ENCODE peak calls at places on chromosomes 2 and 18, in nine cellular contexts. C is Peyer's patch, H is astrocyte, F is heart left ventricle, I is iPS DF 6.9, N is mesendoderm, O is heart right ventricle, T is cardiac muscle cell, W is A549. M is an unnamed sample.

GRCh38 chr2:203786912-203787311 is 80.5 kb downstream of the CD28 start:
- DNase-seq in H (no peak), O (no peak), F (peak; percentile 38), I (no peak), T (no peak), N (no peak), W (no peak), C (no peak), M (no peak)

GRCh38 chr2:132392211-132392610 is 24.4 kb upstream of the GPR39 start:
- DNase-seq in T (peak; percentile 31), O (no peak), H (no peak), I (peak; percentile 27), N (peak; percentile 96), C (no peak), W (no peak), F (no peak), M (no peak)

GRCh38 chr2:178330175-178331021 is 120.6 kb downstream of the PRKRA start:
- DNase-seq in W (no peak), T (no peak), O (no peak), N (no peak), F (no peak), C (no peak), I (no peak), H (no peak), M (no peak)

GRCh38 chr18:62506495-62507143 is 16.2 kb upstream of the ZCCHC2 start:
- DNase-seq in F (no peak), O (no peak), C (no peak), W (no peak), T (no peak), N (no peak), H (no peak), I (no peak), M (no peak)

GRCh38 chr2:68727698-68728375 is 6.8 kb upstream of the ARHGAP25 start:
- DNase-seq in W (no peak), T (no peak), H (peak; percentile 90), I (no peak), N (no peak), F (no peak), C (no peak), O (no peak), M (peak; percentile 18)

GRCh38 chr2:234137400-234138014 is 87.0 kb downstream of the SPP2 start:
- DNase-seq in H (peak; percentile 88), T (no peak), F (no peak), O (no peak), W (peak; percentile 53), I (no peak), N (peak; percentile 80), C (no peak), M (peak; percentile 40)

GRCh38 chr18:54193786-54194185 is 30.7 kb downstream of the MBD2 start:
- DNase-seq in T (no peak), H (no peak), O (no peak), I (no peak), N (no peak), C (no peak), W (no peak), F (no peak), M (no peak)

GRCh38 chr2:170975127-170975942 is 46.3 kb downstream of the GORASP2 start:
- DNase-seq in H (no peak), I (no peak), W (no peak), N (no peak), F (no peak), T (no peak), C (no peak), O (no peak), M (no peak)

GRCh38 chr2:128573531-128573930 is 254.9 kb upstream of the HS6ST1 start:
- DNase-seq in N (no peak), T (no peak), O (no peak), W (no peak), I (no peak), F (no peak), C (no peak), H (no peak), M (no peak)

GRCh38 chr2:65595641-65596040 is 163.2 kb upstream of the SPRED2 start:
- DNase-seq in C (no peak), O (no peak), F (no peak), W (no peak), N (no peak), I (no peak), T (no peak), H (no peak), M (no peak)

GRCh38 chr2:71071681-71072398 is 3.4 kb downstream of the NAGK start:
- DNase-seq in F (no peak), C (no peak), H (no peak), I (no peak), O (no peak), N (no peak), W (no peak), T (no peak), M (no peak)

GRCh38 chr2:199458017-199458805 is 472 bp upstream of the SATB2 start:
- DNase-seq in C (peak; percentile 77), I (no peak), H (peak; percentile 46), O (no peak), T (peak; percentile 63), F (peak; percentile 23), W (peak; percentile 71), N (peak; percentile 75), M (no peak)

DNA sequence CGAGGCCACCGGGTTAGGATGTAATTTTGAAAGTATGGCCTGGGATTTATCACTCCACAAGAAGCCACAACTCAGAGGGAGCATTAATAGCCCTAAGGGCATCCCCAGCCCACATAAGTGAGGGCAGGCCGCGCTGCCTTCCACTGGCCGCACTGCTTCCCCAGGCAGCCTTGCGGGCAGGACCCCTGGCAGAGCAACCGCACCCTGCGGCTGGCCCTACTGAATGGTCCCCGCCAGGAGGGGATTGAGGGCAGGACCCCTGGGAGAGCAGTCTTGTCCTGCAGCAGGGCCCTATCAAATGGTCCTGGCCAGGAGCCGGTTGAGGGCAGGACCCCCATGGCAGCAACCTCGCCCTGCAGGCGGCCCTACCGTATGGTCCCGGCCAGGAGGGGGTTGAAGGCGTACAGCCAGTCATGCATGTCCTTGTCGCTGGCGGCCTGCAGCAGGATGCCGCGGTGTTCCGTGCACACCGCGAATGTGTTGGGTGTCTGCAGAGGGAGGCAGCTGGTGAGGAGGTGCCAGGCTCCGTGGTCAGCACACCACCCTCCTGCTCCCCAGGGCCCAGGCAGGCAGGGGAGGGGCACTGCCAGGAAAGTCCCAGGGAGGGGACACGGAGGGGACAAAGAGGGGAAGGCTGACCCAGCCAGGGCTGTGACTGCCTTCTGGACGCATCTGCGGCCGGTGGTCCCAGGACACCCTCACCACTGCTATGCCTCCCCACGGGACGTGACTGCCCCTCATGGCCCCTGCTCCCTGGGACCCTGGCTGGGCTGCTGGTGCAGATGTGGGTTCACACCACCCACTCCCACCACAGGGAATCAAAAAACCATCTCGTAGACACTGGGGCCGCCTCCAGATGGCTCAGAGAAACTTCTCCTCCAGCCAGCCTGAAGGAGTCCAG is 26.3 kb downstream of the AQP12A start:
- DNase-seq in C (no peak), F (no peak), T (no peak), W (no peak), H (no peak), I (no peak), N (no peak), O (no peak), M (no peak)
- H3K27ac ChIP-seq in C (no peak overlapping the region), F (no peak overlapping the region), T (no peak overlapping the region), W (no peak overlapping the region), H (no peak overlapping the region), I (no peak overlapping the region), N (no peak overlapping the region), O (no peak overlapping the region), M (no peak overlapping the region)

GRCh38 chr2:237708961-237709360 is 81.6 kb downstream of the LRRFIP1 start:
- DNase-seq in O (no peak), F (no peak), T (no peak), H (no peak), I (no peak), C (no peak), N (no peak), W (no peak), M (no peak)

GRCh38 chr2:237708491-237708890 is 81.1 kb downstream of the LRRFIP1 start:
- DNase-seq in T (no peak), H (no peak), I (no peak), O (no peak), F (no peak), W (no peak), N (no peak), C (no peak), M (no peak)

GRCh38 chr2:237705225-237705524 is 77.8 kb downstream of the LRRFIP1 start:
- DNase-seq in I (no peak), O (no peak), H (peak; percentile 71), F (no peak), N (no peak), T (no peak), W (no peak), C (no peak), M (peak; percentile 73)

GRCh38 chr2:237706257-237706656 is 78.9 kb downstream of the LRRFIP1 start:
- DNase-seq in T (no peak), I (no peak), C (no peak), O (no peak), F (no peak), H (no peak), N (no peak), W (no peak), M (no peak)

DNA sequence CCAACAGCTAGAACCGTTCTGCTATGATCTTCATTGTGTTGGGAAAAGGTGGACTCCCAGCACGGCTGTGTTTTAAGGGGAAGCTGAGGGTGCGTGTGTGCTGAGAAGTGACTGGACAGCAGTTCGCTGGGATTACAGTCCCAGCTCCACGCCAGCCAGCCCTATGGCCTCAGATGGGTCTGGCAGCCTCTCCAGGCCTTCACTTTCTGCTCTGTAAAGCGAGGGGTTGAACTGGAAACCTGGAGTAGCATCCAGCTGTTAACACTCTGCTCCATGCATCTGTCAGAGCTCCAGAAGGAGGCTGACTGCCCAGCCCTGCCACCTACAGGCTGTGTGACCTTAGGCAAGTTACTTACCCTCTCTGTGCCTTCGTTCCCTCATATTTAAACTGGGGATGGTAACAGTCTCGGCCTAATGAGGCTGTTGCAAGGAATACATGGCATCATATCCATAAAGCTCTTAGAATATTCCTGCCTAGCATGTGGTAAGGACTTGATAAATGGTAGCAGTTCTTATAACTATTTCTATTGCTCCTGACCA is 80.5 kb downstream of the LRRFIP1 start:
- DNase-seq in N (no peak), F (no peak), O (no peak), T (no peak), H (no peak), C (no peak), I (no peak), W (no peak), M (no peak)
- H3K27ac ChIP-seq in N (no peak overlapping the region), F (peak overlapping the region; percentile 58), O (peak overlapping the region; percentile 69), T (peak overlapping the region; percentile 49), H (no peak overlapping the region), C (no peak overlapping the region), I (no peak overlapping the region), W (no peak overlapping the region), M (no peak overlapping the region)

GRCh38 chr2:74152954-74153353 is 5.2 kb upstream of the BOLA3 start:
- DNase-seq in O (no peak), F (no peak), N (no peak), C (no peak), H (no peak), W (no peak), I (no peak), T (no peak), M (no peak)
- H3K27ac ChIP-seq in O (no peak overlapping the region), F (no peak overlapping the region), N (no peak overlapping the region), C (no peak overlapping the region), H (no peak overlapping the region), W (no peak overlapping the region), I (no peak overlapping the region), T (no peak overlapping the region), M (no peak overlapping the region)

DNA sequence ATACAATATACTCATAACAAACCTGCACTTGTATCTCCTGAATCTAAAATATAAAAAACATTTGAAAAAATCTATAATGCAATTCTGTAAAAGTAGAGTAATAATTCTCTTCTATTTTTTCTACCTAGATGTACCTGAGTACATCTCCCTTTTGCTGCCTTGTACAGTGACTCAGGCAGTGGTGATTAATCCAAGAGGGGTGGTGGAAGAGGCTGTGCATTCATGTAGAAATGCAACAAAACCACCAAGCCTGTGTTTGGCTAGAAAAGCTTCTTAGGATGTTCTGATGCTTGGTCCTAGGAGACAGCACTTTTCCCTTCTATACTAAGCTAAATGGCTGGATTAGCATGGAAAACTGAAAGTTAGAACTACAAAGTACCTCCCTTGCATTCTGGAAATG is 245.8 kb downstream of the DPP10 start:
- DNase-seq in T (no peak), N (no peak), O (no peak), W (no peak), H (no peak), C (no peak), I (no peak), F (no peak), M (no peak)
- H3K27ac ChIP-seq in T (no peak overlapping the region), N (no peak overlapping the region), O (no peak overlapping the region), W (no peak overlapping the region), H (no peak overlapping the region), C (no peak overlapping the region), I (no peak overlapping the region), F (no peak overlapping the region), M (no peak overlapping the region)